ENCODE peak calls at places on chromosomes 16 and 17, in ten cellular contexts. O is GM04503; R is tibial nerve; M is AG20443; K is T-cell; C is activated T-helper 9 cell treated with anti-CD3 and anti-CD28 coated beads, Interleukin-2, amount 50 U/mL, for 16 hours; G is AG09309; V is EH; A is lower leg skin; X is pulmonary artery endothelial cell. Z is an unnamed sample.

GRCh38 chr17:46179375-46179999 is 13.7 kb downstream of the KANSL1 start:
- DNase-seq in K (no peak), A (no peak), G (no peak), C (no peak), X (no peak), V (no peak), M (no peak), O (no peak), R (no peak), Z (no peak)

GRCh38 chr16:66376114-66376513 is 9.6 kb downstream of the CDH5 start:
- DNase-seq in K (no peak), R (no peak), V (no peak), C (no peak), M (no peak), O (no peak), A (no peak), G (no peak), X (no peak), Z (no peak)

GRCh38 chr17:3888343-3889171 is 4.3 kb downstream of the CAMKK1 start:
- DNase-seq in M (peak; percentile 96), X (peak; percentile 55), C (no peak), K (no peak), O (peak; percentile 81), A (peak; percentile 96), V (peak; percentile 92), G (no peak), R (peak; percentile 71), Z (peak; percentile 94)

GRCh38 chr17:42135664-42136653 is 13.4 kb downstream of the HSPB9 start:
- DNase-seq in G (no peak), R (peak; percentile 41), X (peak; percentile 75), V (peak; percentile 77), K (no peak), A (no peak), O (no peak), M (no peak), C (no peak), Z (no peak)

GRCh38 chr17:74827800-74828199 is 31.9 kb downstream of the GRIN2C start:
- DNase-seq in O (no peak), X (no peak), K (no peak), M (no peak), G (no peak), R (no peak), A (no peak), C (no peak), V (no peak), Z (no peak)

GRCh38 chr17:40477796-40478195 is 23.6 kb downstream of the TNS4 start:
- DNase-seq in O (no peak), X (no peak), M (no peak), K (no peak), V (no peak), A (no peak), R (no peak), C (no peak), G (no peak), Z (no peak)

GRCh38 chr16:67104845-67105244 is 4.9 kb upstream of the PHAF1 start:
- DNase-seq in K (no peak), M (no peak), X (no peak), R (no peak), C (no peak), O (no peak), V (no peak), G (no peak), A (no peak), Z (no peak)

GRCh38 chr16:28106467-28106866 is 43.0 kb upstream of the GSG1L start:
- DNase-seq in C (no peak), O (no peak), G (no peak), R (no peak), A (no peak), V (no peak), M (no peak), X (no peak), K (no peak), Z (no peak)

GRCh38 chr16:56861092-56861610 is 3.9 kb upstream of the SLC12A3 start:
- DNase-seq in C (no peak), R (no peak), M (no peak), A (no peak), O (no peak), G (no peak), X (no peak), K (no peak), V (peak; percentile 67), Z (no peak)

GRCh38 chr17:9874722-9875121 is 30.3 kb downstream of the RCVRN start:
- DNase-seq in O (no peak), M (no peak), X (no peak), A (peak; percentile 20), G (no peak), C (no peak), R (no peak), V (no peak), K (no peak), Z (no peak)

GRCh38 chr17:15926039-15926740 is 18.7 kb upstream of the ADORA2B start:
- DNase-seq in K (no peak), V (no peak), A (peak; percentile 48), C (no peak), R (no peak), X (no peak), O (no peak), G (no peak), M (no peak), Z (no peak)

GRCh38 chr17:70165383-70165782 is 3.9 kb upstream of the KCNJ2 start:
- DNase-seq in X (no peak), O (no peak), M (no peak), V (no peak), G (no peak), C (no peak), K (no peak), A (no peak), R (no peak), Z (no peak)